ENCODE peak calls at places on chromosome X, in five cellular contexts. G is mesendoderm, D is IMR-90, S is mesenchymal stem cell, B is H9. F is an unnamed sample.

GRCh38 chrX:102978594-102978993 is 41.5 kb downstream of the RAB40AL start:
- DNase-seq in G (no peak), D (no peak), S (no peak), B (no peak), F (no peak)

GRCh38 chrX:150152036-150152435 is 211.1 kb upstream of the MAMLD1 start:
- DNase-seq in G (peak), D (no peak), S (no peak), B (no peak), F (no peak)

GRCh38 chrX:153829799-153830631 is at the start of gene PDZD4:
- DNase-seq in G (peak), D (no peak), S (no peak), B (no peak), F (no peak)

GRCh38 chrX:132631579-132632232 is 142.9 kb upstream of the MBNL3 start:
- DNase-seq in G (peak), D (peak), S (peak), B (no peak), F (peak)

GRCh38 chrX:154784149-154784985 is 20.9 kb downstream of the MPP1 start:
- DNase-seq in G (peak), D (no peak), S (no peak), B (no peak), F (peak)

GRCh38 chrX:39948564-39948963 is 149.2 kb downstream of the BCOR start:
- DNase-seq in G (no peak), D (no peak), S (no peak), B (no peak), F (no peak)

GRCh38 chrX:23372220-23372902 is 37.7 kb downstream of the PTCHD1 start:
- DNase-seq in G (no peak), D (no peak), S (no peak), B (no peak), F (no peak)

GRCh38 chrX:110692876-110693275 is 102.7 kb downstream of the CHRDL1 start:
- DNase-seq in G (no peak), D (no peak), S (no peak), B (no peak), F (no peak)

GRCh38 chrX:154091678-154092077 is 5.8 kb downstream of the MECP2 start:
- DNase-seq in G (no peak), D (no peak), S (no peak), B (no peak), F (no peak)

GRCh38 chrX:155148724-155149537 is 67.3 kb upstream of the VBP1 start:
- DNase-seq in G (peak), D (peak), S (peak), B (no peak), F (no peak)

GRCh38 chrX:128396601-128397000 is 344.4 kb upstream of the ACTRT1 start:
- DNase-seq in G (no peak), D (no peak), S (no peak), B (no peak), F (no peak)

GRCh38 chrX:66200855-66201795 is 37.1 kb downstream of the HEPH start:
- DNase-seq in G (no peak), D (peak), S (peak), B (no peak), F (peak)

GRCh38 chrX:23783569-23784486 is 855 bp downstream of the SAT1 start:
- DNase-seq in G (no peak), D (no peak), S (no peak), B (no peak), F (no peak)

DNA sequence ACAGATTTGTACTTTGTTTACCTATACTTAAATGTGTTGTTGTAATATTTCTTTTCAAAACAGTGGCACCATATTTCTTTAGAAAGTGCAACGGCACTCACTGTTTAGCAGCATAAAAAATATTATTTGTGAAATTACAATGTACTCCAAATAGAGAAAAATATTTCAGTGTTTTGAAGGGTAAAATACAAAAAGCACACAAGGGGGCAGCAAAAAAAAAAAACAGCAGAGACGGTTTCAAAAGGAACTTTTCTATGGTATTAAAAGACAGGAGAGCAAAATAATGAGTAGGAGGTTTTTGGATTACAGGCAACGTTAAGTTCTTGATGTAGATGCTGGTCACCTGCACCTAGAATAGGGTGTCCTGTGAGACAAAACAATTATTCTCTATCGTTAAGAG is 2.0 kb downstream of the NUDT11 start:
- DNase-seq in G (no peak), D (no peak), S (peak), B (no peak), F (no peak)
- H3K9ac ChIP-seq in G (no peak), D (no peak), S (no peak), B (no peak), F (no peak)

GRCh38 chrX:2462780-2463179 is 38.0 kb downstream of the DHRSX start:
- DNase-seq in G (peak), D (no peak), S (no peak), B (no peak), F (no peak)

GRCh38 chrX:2464677-2465166 is 36.1 kb downstream of the DHRSX start:
- DNase-seq in G (peak), D (no peak), S (no peak), B (peak), F (peak)

GRCh38 chrX:2466876-2467656 is 33.7 kb downstream of the DHRSX start:
- DNase-seq in G (no peak), D (no peak), S (no peak), B (no peak), F (no peak)

GRCh38 chrX:2461711-2462016 is 39.1 kb downstream of the DHRSX start:
- DNase-seq in G (no peak), D (no peak), S (no peak), B (no peak), F (no peak)

DNA sequence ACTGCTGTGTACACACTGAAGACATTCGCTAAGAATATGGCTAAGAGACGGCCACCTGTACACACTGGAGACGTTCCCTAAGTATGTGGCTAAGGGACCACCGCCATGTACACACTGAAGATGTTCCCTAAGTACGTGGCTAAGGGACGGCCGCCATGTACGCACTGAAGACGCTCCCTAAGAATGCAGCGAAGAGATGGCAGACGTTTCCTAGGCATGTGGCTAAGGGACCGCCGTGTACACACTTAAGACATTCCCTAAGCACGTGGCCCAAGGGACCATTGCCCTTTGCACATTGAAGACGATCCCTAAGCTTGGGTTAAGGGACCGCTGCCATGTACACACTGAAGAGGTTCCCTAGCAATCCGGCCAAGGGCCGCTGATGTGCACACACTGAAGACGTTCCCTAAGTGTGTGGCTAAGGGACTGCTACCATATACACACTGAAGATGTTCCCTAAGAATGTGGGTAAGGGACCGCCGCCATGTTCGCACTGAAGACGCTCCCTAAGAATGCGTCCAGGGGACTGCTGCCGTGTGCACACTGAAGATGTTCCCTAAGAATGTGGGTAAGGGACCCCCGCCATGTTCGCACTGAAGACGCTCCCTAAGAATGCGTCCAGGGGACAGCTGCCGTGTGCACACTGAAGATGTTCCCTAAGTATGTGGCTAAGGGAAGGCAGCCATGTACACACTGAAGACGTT is 36.7 kb downstream of the DHRSX start:
- DNase-seq in G (peak), D (no peak), S (no peak), B (peak), F (peak)
- H2BK120ac ChIP-seq in G (no peak), D (no peak), S (no peak), B (no peak), F (no peak)

DNA sequence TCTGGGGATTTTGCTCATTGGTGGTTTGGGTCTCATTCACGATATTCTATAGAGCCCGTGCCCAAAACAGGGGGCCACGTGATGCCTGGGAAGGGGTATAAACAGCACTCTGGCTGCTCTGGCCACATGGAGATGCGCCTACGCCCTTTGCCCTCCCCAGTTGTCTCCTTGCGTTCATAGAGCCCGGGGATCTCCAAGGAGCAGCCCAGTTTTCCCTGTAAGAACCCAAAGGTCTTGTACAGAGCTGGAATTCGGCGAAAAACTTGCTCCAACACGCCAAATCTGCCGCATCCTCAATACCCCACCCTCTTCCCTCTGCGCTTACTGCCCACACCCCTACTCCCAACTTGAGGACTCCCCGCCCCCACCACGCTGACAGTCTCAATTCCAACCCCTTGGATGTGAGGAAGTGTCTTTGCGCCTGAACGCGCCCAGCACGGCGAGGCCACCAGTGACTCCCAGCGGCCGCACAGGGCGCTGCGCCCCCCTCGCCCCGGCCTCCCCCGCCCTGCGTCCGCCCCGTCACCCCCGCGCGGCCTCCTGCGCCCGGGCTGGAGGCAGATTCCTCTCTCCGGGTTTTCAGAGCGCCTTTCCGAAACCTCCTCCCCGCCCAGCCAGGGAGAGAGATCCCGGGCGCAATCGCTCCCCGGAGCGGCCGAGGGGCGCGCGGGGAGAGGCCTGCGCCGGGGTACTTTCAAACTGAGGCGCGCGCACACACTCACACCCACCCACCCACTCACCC is at the start of gene NHS:
- DNase-seq in G (peak), D (peak), S (peak), B (peak), F (peak)
- H3K9ac ChIP-seq in G (peak), D (peak), S (peak), B (no peak), F (no peak)

GRCh38 chrX:48522291-48522690 is 683 bp downstream of the EBP start:
- DNase-seq in G (no peak), D (no peak), S (no peak), B (no peak), F (no peak)
- H2BK120ac ChIP-seq in G (no peak), D (peak), S (no peak), B (no peak), F (no peak)

GRCh38 chrX:15474058-15474457 is 19.1 kb downstream of the PIR start:
- DNase-seq in G (no peak), D (no peak), S (no peak), B (no peak), F (no peak)

GRCh38 chrX:15472523-15472922 is 20.6 kb downstream of the PIR start:
- DNase-seq in G (no peak), D (no peak), S (no peak), B (no peak), F (no peak)

GRCh38 chrX:15475021-15475420 is 18.1 kb downstream of the PIR start:
- DNase-seq in G (no peak), D (no peak), S (no peak), B (no peak), F (no peak)

GRCh38 chrX:15471016-15471415 is 22.1 kb downstream of the PIR start:
- DNase-seq in G (peak), D (peak), S (peak), B (peak), F (peak)

DNA sequence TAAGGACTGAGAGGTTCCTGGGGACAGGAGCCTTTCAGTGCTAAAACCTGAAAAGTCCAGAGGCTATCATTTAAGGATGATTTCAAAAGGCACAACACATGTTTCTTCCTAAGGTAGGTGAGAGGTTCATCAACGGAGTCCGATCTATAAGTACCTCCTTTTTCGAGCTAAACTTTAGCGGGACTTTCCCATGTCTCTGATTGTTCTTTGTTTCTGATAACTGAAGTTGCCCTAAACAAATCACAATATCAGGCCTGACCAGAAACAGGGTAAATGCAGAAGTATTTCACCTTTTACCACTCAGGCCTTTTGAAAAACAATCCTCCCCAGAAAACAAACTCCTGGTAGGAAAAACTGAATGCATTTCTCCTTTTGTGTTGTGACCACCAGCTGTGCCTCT is 17.6 kb downstream of the PIR start:
- DNase-seq in G (no peak), D (no peak), S (no peak), B (no peak), F (no peak)
- H3K9ac ChIP-seq in G (no peak), D (no peak), S (peak), B (no peak), F (no peak)

DNA sequence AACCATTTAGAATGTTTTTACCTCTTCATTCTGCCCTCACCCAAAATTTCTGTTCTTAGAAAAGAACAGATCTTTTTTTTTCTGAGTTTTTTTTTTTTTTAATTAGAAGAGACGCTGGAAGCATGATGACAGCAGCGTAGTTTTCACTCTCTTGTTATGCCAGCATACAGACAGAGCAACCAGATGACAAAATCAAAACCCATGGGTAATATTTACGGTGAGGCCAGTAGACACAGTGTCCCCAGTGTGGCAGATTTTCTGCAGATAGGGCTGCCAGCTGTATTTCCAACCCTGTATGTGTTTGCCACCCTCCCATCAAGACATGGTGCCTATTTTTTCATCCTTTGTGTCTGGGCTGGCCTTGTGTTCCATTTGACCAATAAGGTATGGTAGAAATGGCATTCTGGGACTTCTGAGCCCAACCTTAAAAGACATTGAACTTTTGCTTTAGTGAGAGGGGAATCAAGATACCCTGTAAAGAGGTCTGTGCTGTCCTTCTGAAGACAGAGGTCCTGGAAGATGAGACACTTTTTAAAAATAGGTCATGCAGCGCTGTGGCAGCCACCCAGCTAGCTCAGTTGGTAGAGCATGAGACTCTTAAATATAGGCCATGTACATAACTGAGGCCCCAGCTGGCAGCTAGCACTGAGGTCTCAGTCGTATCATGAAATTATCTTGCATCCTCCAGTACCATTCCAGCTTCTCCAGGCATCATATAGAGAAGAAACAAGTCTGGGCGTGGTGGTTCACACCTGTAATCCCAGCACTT is 6.7 kb upstream of the ZNF41 start:
- DNase-seq in G (no peak), D (no peak), S (no peak), B (no peak), F (no peak)
- H2BK120ac ChIP-seq in G (no peak), D (no peak), S (no peak), B (no peak), F (no peak)

DNA sequence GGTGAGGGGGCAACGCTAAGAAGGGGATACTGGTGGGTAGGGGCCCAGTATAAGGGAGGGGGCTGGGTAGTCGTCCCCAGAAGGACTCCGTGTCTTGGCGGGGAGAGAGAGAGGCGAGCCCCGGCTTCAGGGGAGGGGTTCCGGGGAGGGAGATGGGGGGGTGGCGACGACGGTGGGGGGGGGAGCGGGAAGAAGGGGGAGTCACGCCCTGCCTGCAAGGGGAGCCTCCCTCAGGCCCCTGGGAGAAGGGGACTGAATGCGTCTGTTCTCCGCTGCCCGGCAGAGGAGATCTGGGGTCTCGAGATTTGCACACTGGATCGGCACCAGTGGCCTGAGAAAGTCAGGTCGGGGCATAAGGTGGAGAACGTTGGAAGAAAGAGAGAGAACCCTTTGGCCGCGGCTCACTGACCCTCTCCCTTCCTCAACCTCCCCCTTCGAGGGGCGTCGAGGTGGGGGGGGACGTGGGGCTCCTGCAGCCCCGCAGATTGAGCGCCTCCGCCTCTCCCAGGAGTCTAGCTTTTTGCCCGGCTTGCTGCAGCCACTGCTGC is 609 bp upstream of the BCORL1 start:
- DNase-seq in G (no peak), D (no peak), S (no peak), B (no peak), F (no peak)
- H3K9ac ChIP-seq in G (peak), D (peak), S (peak), B (no peak), F (no peak)

DNA sequence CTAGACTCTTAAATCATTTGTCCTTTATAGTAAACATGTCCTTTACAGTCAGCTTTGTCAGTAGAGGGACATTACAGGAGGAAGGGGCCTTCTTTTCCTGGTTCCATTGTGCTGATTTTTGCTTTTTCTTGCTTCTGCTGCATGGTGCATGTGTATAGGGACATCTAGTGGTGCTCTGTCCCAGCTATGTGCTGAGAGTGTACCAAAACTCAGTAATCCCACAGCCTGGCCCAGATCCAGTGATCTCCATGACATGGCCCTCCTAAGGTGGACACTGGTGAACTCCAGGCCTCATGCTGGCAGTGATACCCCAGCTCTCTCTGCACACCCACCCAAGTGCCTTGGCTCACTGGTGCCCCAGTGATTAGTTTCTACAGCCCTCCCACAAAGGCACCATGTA is 45.2 kb downstream of the MAGEB17 start:
- DNase-seq in G (peak), D (peak), S (peak), B (peak), F (no peak)
- H2BK120ac ChIP-seq in G (peak), D (no peak), S (no peak), B (no peak), F (no peak)

F was measured in trophoblast cell.